ENCODE peak calls at places on chromosomes 16 and 17, in four cellular contexts. C, K, B and T are unnamed samples. For H3K4me1, the result is how much of the 10 kb centered on the place peaks cover.

GRCh38 chr16:67198238-67198734 is 645 bp upstream of the ELMO3 start:
- DNase-seq in C (peak), K (no peak), B (no peak), T (peak)

GRCh38 chr16:89482824-89483220 is 7.5 kb downstream of the ANKRD11 start:
- DNase-seq in C (no peak), K (no peak), B (no peak), T (no peak)

GRCh38 chr16:87897563-87898505 is 28.5 kb upstream of the SLC7A5 start:
- DNase-seq in C (no peak), K (no peak), B (no peak), T (no peak)

GRCh38 chr17:57895382-57896060 is 45.7 kb upstream of the MRPS23 start:
- DNase-seq in C (peak), K (no peak), B (no peak), T (peak)

GRCh38 chr17:77424585-77425344 is 284.0 kb downstream of the SEC14L1 start:
- DNase-seq in C (peak), K (no peak), B (no peak), T (peak)

GRCh38 chr17:62819511-62820221 is 11.6 kb upstream of the MARCHF10 start:
- DNase-seq in C (peak), K (peak), B (no peak), T (peak)

GRCh38 chr16:19269098-19269497 is 16.4 kb upstream of the CLEC19A start:
- DNase-seq in C (no peak), K (no peak), B (no peak), T (no peak)

GRCh38 chr17:66964930-66965800 is 658 bp downstream of the CACNG4 start:
- DNase-seq in C (peak), K (no peak), B (no peak), T (no peak)

GRCh38 chr17:64084086-64084939 is 45.6 kb downstream of the ERN1 start:
- DNase-seq in C (peak), K (no peak), B (no peak), T (no peak)

GRCh38 chr17:4899341-4900230 is at the start of gene C17orf107:
- DNase-seq in C (peak), K (peak), B (peak), T (peak)

GRCh38 chr17:81050645-81051625 is 16.0 kb downstream of the BAIAP2 start:
- DNase-seq in C (no peak), K (no peak), B (no peak), T (no peak)

GRCh38 chr17:9256361-9256943 is 235.1 kb downstream of the NTN1 start:
- DNase-seq in C (no peak), K (no peak), B (no peak), T (no peak)

GRCh38 chr16:27175888-27176287 is 27.4 kb upstream of the KDM8 start:
- DNase-seq in C (no peak), K (no peak), B (no peak), T (no peak)

GRCh38 chr16:29862383-29862883 is 593 bp downstream of the CDIPT start:
- DNase-seq in C (no peak), K (no peak), B (no peak), T (no peak)

GRCh38 chr17:19727466-19728113 is 11.2 kb upstream of the SLC47A2 start:
- DNase-seq in C (peak), K (peak), B (no peak), T (no peak)

GRCh38 chr16:54355251-54355650 is 68.7 kb upstream of the IRX3 start:
- DNase-seq in C (no peak), K (no peak), B (no peak), T (no peak)

GRCh38 chr17:13544292-13544691 is 57.4 kb downstream of the HS3ST3A1 start:
- DNase-seq in C (no peak), K (no peak), B (no peak), T (peak)

GRCh38 chr16:19776565-19776964 is 58.5 kb downstream of the IQCK start:
- DNase-seq in C (no peak), K (no peak), B (no peak), T (no peak)

GRCh38 chr17:32388613-32389459 is 38.9 kb downstream of the ZNF207 start:
- DNase-seq in C (no peak), K (no peak), B (no peak), T (no peak)

DNA sequence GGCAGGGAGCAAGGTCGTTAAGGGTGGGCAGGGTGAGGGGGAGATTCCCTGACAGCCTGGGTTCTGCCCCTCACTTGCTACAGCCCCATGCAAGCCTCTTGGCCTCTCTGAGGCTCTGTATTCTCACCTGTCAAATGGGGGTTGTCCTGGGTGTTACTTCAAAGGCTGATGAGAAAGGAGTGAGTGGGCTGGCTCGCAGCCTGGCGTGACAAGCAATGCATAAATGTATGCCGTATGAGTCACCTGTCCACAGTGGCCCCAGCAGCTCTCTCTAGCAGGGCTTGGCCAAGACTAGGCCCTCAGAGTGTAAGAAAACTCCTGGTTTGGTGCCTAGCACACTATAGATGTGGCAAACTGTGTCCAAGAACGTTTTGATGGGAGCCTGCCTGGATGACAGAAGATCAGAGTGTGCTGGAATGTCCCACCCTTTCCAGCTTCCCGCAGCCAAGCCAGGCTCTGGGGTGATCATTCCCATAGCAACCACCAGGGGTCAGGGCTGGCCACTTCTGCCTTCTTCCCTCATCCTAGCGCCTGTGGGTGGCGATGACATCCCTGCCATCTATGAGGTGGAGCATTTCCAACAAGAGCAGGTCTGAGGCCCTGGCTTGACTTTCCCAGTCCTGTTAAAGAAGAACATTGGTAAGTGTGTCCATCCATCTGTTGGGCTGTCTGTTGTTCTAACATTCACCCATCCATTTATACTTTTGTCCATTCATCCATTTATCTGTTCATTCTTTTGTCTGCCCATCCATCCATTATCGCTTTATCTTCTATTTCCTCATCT is 37.2 kb upstream of the ADGRG1 start:
- DNase-seq in C (peak), K (no peak), B (peak), T (peak)
- H3K4me3 ChIP-seq in C (no peak), K (no peak), B (no peak), T (no peak)

GRCh38 chr16:56618138-56618537 is 7.4 kb upstream of the MT1E start:
- DNase-seq in C (no peak), K (no peak), B (no peak), T (no peak)
- H3K4me1 ChIP-seq in C (under half), K (under half), B (under half), T (under half)

GRCh38 chr16:83374951-83375350 is 432.8 kb upstream of the HSBP1 start:
- DNase-seq in C (no peak), K (no peak), B (no peak), T (no peak)
- H3K4me3 ChIP-seq in C (no peak), K (no peak), B (no peak), T (no peak)

GRCh38 chr17:30173649-30174048 is 57.0 kb downstream of the NSRP1 start:
- DNase-seq in C (no peak), K (no peak), B (no peak), T (no peak)

GRCh38 chr17:30170415-30170987 is 53.9 kb downstream of the NSRP1 start:
- DNase-seq in C (no peak), K (no peak), B (no peak), T (no peak)

GRCh38 chr17:30172560-30172959 is 55.9 kb downstream of the NSRP1 start:
- DNase-seq in C (no peak), K (no peak), B (no peak), T (no peak)

GRCh38 chr17:30176845-30177244 is 58.7 kb downstream of the SLC6A4 start:
- DNase-seq in C (no peak), K (no peak), B (no peak), T (no peak)

DNA sequence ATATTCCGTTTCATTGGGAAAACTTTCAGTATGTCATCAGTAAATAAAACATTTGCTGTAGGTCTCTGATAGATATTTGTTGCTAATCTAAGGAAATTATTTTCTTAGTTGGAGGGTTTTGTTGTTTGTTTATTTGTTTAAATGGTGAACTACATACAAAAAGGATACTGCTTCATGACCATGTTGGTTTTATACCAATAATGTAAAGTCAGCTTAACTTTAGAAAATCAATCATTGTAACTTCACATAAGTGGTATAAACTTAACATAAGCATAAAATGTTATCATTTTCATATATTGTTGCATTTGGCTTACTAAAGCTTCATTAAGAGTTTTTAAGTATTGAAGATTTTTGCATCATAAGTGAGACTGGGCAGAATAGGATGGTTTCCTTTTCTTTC is 57.9 kb downstream of the NSRP1 start:
- DNase-seq in C (no peak), K (no peak), B (no peak), T (no peak)
- H3K4me1 ChIP-seq in C (under half), K (under half), B (under half), T (under half)

DNA sequence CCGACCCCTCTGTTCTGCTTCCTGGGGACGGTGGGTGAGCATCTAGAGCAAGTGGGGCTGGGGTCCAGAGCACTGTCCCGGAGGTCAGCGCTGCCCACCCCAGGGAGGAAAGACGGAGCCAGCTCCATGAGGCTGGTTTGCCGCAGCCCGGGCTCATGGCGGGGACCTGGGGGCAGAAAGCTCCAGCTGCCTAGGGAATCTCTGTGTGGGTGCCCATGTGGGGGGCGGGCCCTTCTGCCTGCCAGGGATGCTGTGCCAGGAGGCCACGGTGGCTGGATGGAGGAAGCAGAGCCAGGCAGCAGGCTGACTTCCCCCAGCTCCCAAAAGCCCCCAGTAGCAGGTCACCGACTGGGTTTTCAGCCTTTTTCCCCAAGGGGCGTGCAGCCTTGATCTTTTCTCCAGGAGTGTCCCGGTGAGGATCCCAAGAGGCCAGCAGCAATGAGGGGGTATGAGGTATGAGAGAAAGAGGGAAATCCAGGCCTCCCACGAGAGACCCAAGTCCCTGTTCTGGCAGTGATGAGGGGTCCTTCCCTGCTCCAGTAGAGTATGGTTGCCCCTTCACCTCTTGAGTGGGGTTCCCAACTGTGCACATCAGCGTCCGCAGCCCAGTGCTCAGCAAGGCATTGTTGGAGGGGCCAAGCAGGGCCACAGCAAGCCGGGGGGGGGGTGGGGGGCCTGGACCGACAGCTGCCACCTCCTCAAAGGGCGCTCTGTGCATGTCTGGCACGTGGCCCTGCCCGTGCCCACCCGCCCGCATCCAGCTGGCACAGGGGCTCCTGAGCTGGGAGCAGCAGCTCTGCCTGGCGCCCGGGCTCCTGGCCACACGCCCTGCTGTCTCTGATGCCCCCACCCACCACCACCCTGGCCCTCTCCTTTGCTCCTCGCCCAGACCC is 15.6 kb upstream of the BCAR1 start:
- DNase-seq in C (no peak), K (no peak), B (no peak), T (no peak)
- H3K4me3 ChIP-seq in C (peak), K (no peak), B (no peak), T (no peak)

GRCh38 chr17:21029515-21029914 is 13.3 kb downstream of the USP22 start:
- DNase-seq in C (no peak), K (no peak), B (no peak), T (no peak)
- H3K4me1 ChIP-seq in C (under half), K (half or more), B (half or more), T (under half)

GRCh38 chr16:65023802-65024201 is 98.1 kb downstream of the CDH11 start:
- DNase-seq in C (no peak), K (no peak), B (no peak), T (no peak)
- H3K4me3 ChIP-seq in C (no peak), K (no peak), B (no peak), T (no peak)

GRCh38 chr17:79966681-79967080 is 69.0 kb downstream of the TBC1D16 start:
- DNase-seq in C (no peak), K (no peak), B (no peak), T (no peak)
- H3K4me1 ChIP-seq in C (under half), K (under half), B (under half), T (under half)